ENCODE peak calls at places on chromosomes 2 and 18, in seven cellular contexts. S is PC-3, O is dorsolateral prefrontal cortex, Y is esophagus squamous epithelium, L is pancreas, A is fibroblast of lung, J is GM23338. B is an unnamed sample.

GRCh38 chr18:8765692-8766463 is 60.5 kb downstream of the MTCL1 start:
- DNase-seq in S (no peak), O (no peak), Y (no peak), L (no peak), A (peak), J (no peak), B (no peak)

GRCh38 chr2:104872866-104873688 is 19.2 kb downstream of the POU3F3 start:
- DNase-seq in S (peak), O (peak), Y (no peak), L (peak), A (peak), J (peak), B (peak)

GRCh38 chr18:23547806-23548205 is 38.5 kb downstream of the NPC1 start:
- DNase-seq in S (peak), O (no peak), Y (no peak), L (no peak), A (peak), J (no peak), B (no peak)

GRCh38 chr2:122019729-122020128 is 264.3 kb downstream of the TSN start:
- DNase-seq in S (no peak), O (peak), Y (no peak), L (peak), A (no peak), J (no peak), B (no peak)

GRCh38 chr2:136281281-136282117 is 163.6 kb upstream of the CXCR4 start:
- DNase-seq in S (no peak), O (no peak), Y (no peak), L (no peak), A (no peak), J (no peak), B (peak)

GRCh38 chr2:88545118-88545517 is 82.1 kb downstream of the EIF2AK3 start:
- DNase-seq in S (peak), O (no peak), Y (no peak), L (no peak), A (peak), J (peak), B (no peak)

GRCh38 chr2:72981516-72981915 is 64.2 kb downstream of the EMX1 start:
- DNase-seq in S (no peak), O (no peak), Y (no peak), L (no peak), A (no peak), J (no peak), B (no peak)

GRCh38 chr2:8337321-8337720 is 344.5 kb upstream of the ID2 start:
- DNase-seq in S (no peak), O (no peak), Y (no peak), L (no peak), A (no peak), J (no peak), B (no peak)

GRCh38 chr2:67570626-67571025 is 173.5 kb downstream of the ETAA1 start:
- DNase-seq in S (no peak), O (no peak), Y (no peak), L (no peak), A (no peak), J (no peak), B (no peak)

GRCh38 chr2:122980672-122981071 is 1044.4 kb upstream of the CNTNAP5 start:
- DNase-seq in S (peak), O (no peak), Y (no peak), L (no peak), A (no peak), J (no peak), B (no peak)

GRCh38 chr2:37156071-37156856 is 516 bp downstream of the EIF2AK2 start:
- DNase-seq in S (peak), O (peak), Y (no peak), L (peak), A (peak), J (peak), B (no peak)

GRCh38 chr2:47088371-47089082 is 66.6 kb downstream of the STPG4 start:
- DNase-seq in S (peak), O (no peak), Y (no peak), L (no peak), A (peak), J (peak), B (no peak)

GRCh38 chr2:207747653-207748560 is 21.8 kb downstream of the FZD5 start:
- DNase-seq in S (no peak), O (no peak), Y (no peak), L (peak), A (peak), J (no peak), B (no peak)

GRCh38 chr18:49757513-49758262 is 55.6 kb downstream of the ACAA2 start:
- DNase-seq in S (no peak), O (no peak), Y (no peak), L (no peak), A (no peak), J (peak), B (peak)

GRCh38 chr2:26455037-26455800 is 22.7 kb downstream of the OTOF start:
- DNase-seq in S (no peak), O (no peak), Y (no peak), L (no peak), A (no peak), J (no peak), B (no peak)

GRCh38 chr2:217113496-217113895 is 253.6 kb upstream of the TNP1 start:
- DNase-seq in S (no peak), O (no peak), Y (no peak), L (no peak), A (no peak), J (no peak), B (no peak)

GRCh38 chr2:37802106-37802791 is 122.8 kb upstream of the RMDN2 start:
- DNase-seq in S (peak), O (no peak), Y (no peak), L (no peak), A (peak), J (no peak), B (no peak)

GRCh38 chr2:231601356-231602229 is 8.9 kb downstream of the TEX44 start:
- DNase-seq in S (peak), O (peak), Y (no peak), L (peak), A (peak), J (peak), B (peak)

GRCh38 chr18:9535430-9535972 is 60.2 kb downstream of the RALBP1 start:
- DNase-seq in S (peak), O (peak), Y (no peak), L (no peak), A (peak), J (no peak), B (no peak)

GRCh38 chr2:96361751-96362150 is 26.2 kb downstream of the NCAPH start:
- DNase-seq in S (no peak), O (no peak), Y (no peak), L (no peak), A (no peak), J (no peak), B (no peak)

GRCh38 chr2:96356889-96357288 is 21.3 kb downstream of the NCAPH start:
- DNase-seq in S (no peak), O (no peak), Y (no peak), L (no peak), A (no peak), J (no peak), B (no peak)

GRCh38 chr2:96359866-96360265 is 24.3 kb downstream of the NCAPH start:
- DNase-seq in S (no peak), O (no peak), Y (no peak), L (no peak), A (no peak), J (no peak), B (no peak)

GRCh38 chr2:96354492-96354891 is 18.9 kb downstream of the NCAPH start:
- DNase-seq in S (no peak), O (no peak), Y (no peak), L (no peak), A (no peak), J (no peak), B (no peak)

GRCh38 chr2:96359310-96359709 is 23.7 kb downstream of the NCAPH start:
- DNase-seq in S (peak), O (peak), Y (no peak), L (peak), A (no peak), J (no peak), B (no peak)
- TF ChIP-seq CTCF in S (peak), O (peak), Y (no peak), L (no peak), A (no peak), J (peak), B (peak)

DNA sequence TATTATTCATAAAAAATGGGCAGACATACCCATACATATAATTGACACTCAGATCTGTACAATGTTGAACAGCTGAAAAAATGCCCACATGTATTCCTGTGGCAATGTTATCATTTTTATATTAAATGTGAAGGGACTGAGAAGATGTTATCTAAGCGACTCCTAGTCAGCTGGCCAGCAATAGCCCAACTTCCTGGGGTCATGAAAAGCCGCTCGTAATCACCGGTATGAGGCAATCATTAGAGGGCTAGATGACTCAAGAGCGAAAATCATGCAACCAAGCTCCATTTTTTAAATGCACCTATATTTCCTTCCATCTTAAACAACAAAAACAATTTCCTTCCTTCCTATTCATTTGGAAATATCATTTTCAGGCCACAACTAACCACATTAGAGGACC is 274.6 kb upstream of the CCDC68 start:
- DNase-seq in S (peak), O (no peak), Y (no peak), L (no peak), A (peak), J (no peak), B (no peak)
- TF ChIP-seq CTCF in S (no peak), O (no peak), Y (no peak), L (no peak), A (no peak), J (no peak), B (no peak)

DNA sequence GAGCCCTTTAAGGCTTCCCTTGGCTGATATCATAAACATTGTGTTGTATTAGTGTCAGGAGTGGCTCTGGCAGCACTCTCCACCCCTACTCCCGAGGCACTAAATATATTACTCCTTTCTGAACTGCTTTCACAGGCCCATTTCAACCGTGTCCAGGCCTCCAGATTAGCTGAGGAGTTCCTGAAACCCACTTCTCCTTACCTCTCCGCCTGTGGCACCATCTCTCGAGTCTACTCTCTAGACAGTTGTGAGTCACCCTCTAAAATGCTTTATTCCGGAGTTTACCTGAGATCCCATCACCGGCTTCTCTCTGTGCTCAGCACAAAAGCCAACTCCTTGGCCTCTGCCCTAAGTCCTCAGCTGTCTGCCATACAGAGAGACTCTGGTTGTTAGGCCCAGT is 14.4 kb upstream of the STON1 start:
- DNase-seq in S (no peak), O (no peak), Y (no peak), L (no peak), A (no peak), J (no peak), B (no peak)
- TF ChIP-seq CTCF in S (no peak), O (no peak), Y (no peak), L (no peak), A (no peak), J (no peak), B (no peak)

GRCh38 chr2:119494163-119494790 is 30.0 kb downstream of the SCTR start:
- DNase-seq in S (no peak), O (no peak), Y (no peak), L (no peak), A (no peak), J (peak), B (no peak)
- TF ChIP-seq CTCF in S (no peak), O (no peak), Y (no peak), L (no peak), A (no peak), J (peak), B (no peak)

GRCh38 chr2:241514986-241515737 is 6.8 kb upstream of the STK25 start:
- DNase-seq in S (no peak), O (no peak), Y (no peak), L (no peak), A (no peak), J (no peak), B (peak)

GRCh38 chr2:241516520-241516965 is 8.2 kb upstream of the STK25 start:
- DNase-seq in S (no peak), O (no peak), Y (no peak), L (no peak), A (no peak), J (no peak), B (no peak)

GRCh38 chr2:241517297-241517696 is 8.9 kb upstream of the STK25 start:
- DNase-seq in S (no peak), O (no peak), Y (no peak), L (no peak), A (no peak), J (no peak), B (no peak)

GRCh38 chr2:241522477-241522876 is 14.1 kb upstream of the STK25 start:
- DNase-seq in S (no peak), O (no peak), Y (no peak), L (no peak), A (no peak), J (no peak), B (no peak)

GRCh38 chr2:241519669-241520068 is 11.3 kb upstream of the STK25 start:
- DNase-seq in S (no peak), O (no peak), Y (no peak), L (no peak), A (no peak), J (no peak), B (no peak)
- TF ChIP-seq CTCF in S (no peak), O (no peak), Y (no peak), L (no peak), A (no peak), J (peak), B (no peak)

GRCh38 chr2:191571163-191571769 is 106.7 kb upstream of the NABP1 start:
- DNase-seq in S (peak), O (no peak), Y (no peak), L (no peak), A (peak), J (peak), B (peak)
- TF ChIP-seq CTCF in S (peak), O (peak), Y (peak), L (no peak), A (peak), J (peak), B (no peak)

GRCh38 chr2:205688417-205689200 is 6.3 kb downstream of the NRP2 start:
- DNase-seq in S (no peak), O (no peak), Y (no peak), L (no peak), A (peak), J (no peak), B (no peak)

GRCh38 chr2:205687018-205687956 is 5.0 kb downstream of the NRP2 start:
- DNase-seq in S (no peak), O (no peak), Y (no peak), L (no peak), A (no peak), J (no peak), B (no peak)

GRCh38 chr2:205685314-205686230 is 3.3 kb downstream of the NRP2 start:
- DNase-seq in S (peak), O (no peak), Y (no peak), L (no peak), A (peak), J (peak), B (peak)

GRCh38 chr2:205684871-205685313 is 2.6 kb downstream of the NRP2 start:
- DNase-seq in S (no peak), O (no peak), Y (no peak), L (no peak), A (peak), J (peak), B (no peak)

DNA sequence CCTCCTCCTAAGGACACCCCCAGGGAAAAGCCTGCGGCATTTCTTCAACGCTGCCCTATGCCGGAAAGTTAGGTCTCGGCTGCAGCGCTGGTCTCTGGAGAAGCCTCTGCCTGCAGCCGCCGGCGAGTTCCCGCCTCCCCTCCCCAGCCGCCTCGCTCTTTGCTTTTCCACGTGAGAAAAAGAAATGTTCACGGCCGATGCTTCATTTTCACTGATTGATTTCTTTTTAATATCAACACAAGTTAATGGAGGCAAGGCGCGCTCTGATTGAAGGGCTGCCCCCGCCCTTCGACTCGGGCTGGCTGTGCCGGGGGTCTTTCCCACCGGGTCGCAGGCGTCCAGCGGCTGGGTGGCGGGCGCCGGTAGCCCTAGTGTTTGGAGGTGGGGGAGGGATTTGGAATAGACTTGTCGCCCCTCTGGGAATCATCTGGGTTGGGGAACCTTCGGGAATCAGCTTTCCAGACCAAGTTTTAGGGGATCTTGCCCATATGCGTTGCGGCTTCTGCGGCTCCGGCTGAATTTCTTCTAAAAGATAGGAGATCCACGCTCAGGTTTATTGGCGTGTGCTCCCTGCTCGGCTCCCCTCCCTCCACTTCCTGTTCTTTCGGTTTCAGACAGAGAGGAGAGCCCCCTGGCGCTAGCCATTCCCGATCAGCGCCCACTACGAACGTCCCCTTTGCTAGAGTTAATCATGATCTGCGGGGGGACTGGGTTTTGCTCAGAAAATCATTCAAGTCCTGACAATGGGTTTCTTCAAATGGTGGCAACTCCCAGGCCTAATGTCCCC is 4.1 kb downstream of the NRP2 start:
- DNase-seq in S (no peak), O (no peak), Y (no peak), L (no peak), A (no peak), J (peak), B (no peak)
- TF ChIP-seq CTCF in S (no peak), O (no peak), Y (no peak), L (no peak), A (peak), J (peak), B (no peak)

B was measured in GM13976.